ENCODE peak calls at places on chromosome 11, in nine cellular contexts. R is tibial nerve, U is HFF-Myc, J is prostate gland, I is fibroblast of lung, L is HCT116, Y is iPS DF 6.9, X is cardiac fibroblast, D is heart left ventricle. Z is an unnamed sample.

GRCh38 chr11:64251986-64252837 is 882 bp downstream of the PLCB3 start:
- DNase-seq in R (no peak), U (no peak), J (peak), I (peak), L (no peak), Y (no peak), X (peak), D (peak), Z (peak)

GRCh38 chr11:18728658-18729057 is 2.7 kb upstream of the IGSF22 start:
- DNase-seq in R (no peak), U (no peak), J (no peak), I (no peak), L (no peak), Y (no peak), X (no peak), D (no peak), Z (no peak)

GRCh38 chr11:89545701-89546100 is 54.5 kb upstream of the NOX4 start:
- DNase-seq in R (no peak), U (no peak), J (no peak), I (no peak), L (no peak), Y (no peak), X (no peak), D (no peak), Z (no peak)

GRCh38 chr11:12577746-12578644 is 96.2 kb upstream of the TEAD1 start:
- DNase-seq in R (no peak), U (no peak), J (no peak), I (peak), L (no peak), Y (no peak), X (no peak), D (no peak), Z (no peak)

GRCh38 chr11:100774859-100775258 is 87.8 kb downstream of the ARHGAP42 start:
- DNase-seq in R (no peak), U (no peak), J (no peak), I (no peak), L (no peak), Y (no peak), X (no peak), D (no peak), Z (no peak)

GRCh38 chr11:2892215-2893020 is 6.8 kb upstream of the CDKN1C start:
- DNase-seq in R (no peak), U (no peak), J (no peak), I (peak), L (no peak), Y (no peak), X (peak), D (peak), Z (no peak)

GRCh38 chr11:100004541-100004940 is 682.5 kb upstream of the ARHGAP42 start:
- DNase-seq in R (no peak), U (no peak), J (no peak), I (no peak), L (no peak), Y (no peak), X (no peak), D (no peak), Z (no peak)

GRCh38 chr11:69609351-69609750 is 31.6 kb upstream of the CCND1 start:
- DNase-seq in R (no peak), U (no peak), J (no peak), I (peak), L (no peak), Y (no peak), X (no peak), D (no peak), Z (no peak)

GRCh38 chr11:123062158-123062891 is 389 bp upstream of the HSPA8 start:
- DNase-seq in R (peak), U (peak), J (peak), I (peak), L (peak), Y (peak), X (peak), D (peak), Z (peak)

GRCh38 chr11:62556102-62556871 is 9.7 kb upstream of the AHNAK start:
- DNase-seq in R (peak), U (peak), J (peak), I (peak), L (peak), Y (no peak), X (peak), D (peak), Z (peak)

GRCh38 chr11:5092821-5093585 is 23.6 kb downstream of the OR52E1 start:
- DNase-seq in R (no peak), U (peak), J (no peak), I (no peak), L (no peak), Y (no peak), X (no peak), D (no peak), Z (no peak)

GRCh38 chr11:30635401-30635989 is 49.3 kb upstream of the MPPED2 start:
- DNase-seq in R (no peak), U (no peak), J (no peak), I (peak), L (no peak), Y (peak), X (no peak), D (peak), Z (no peak)

GRCh38 chr11:12556155-12556554 is 118.1 kb upstream of the TEAD1 start:
- DNase-seq in R (peak), U (no peak), J (no peak), I (peak), L (no peak), Y (no peak), X (peak), D (no peak), Z (no peak)

GRCh38 chr11:36751251-36751839 is 153.3 kb upstream of the RAG2 start:
- DNase-seq in R (no peak), U (no peak), J (no peak), I (no peak), L (no peak), Y (no peak), X (no peak), D (no peak), Z (no peak)

GRCh38 chr11:62547691-62548281 is 1.2 kb upstream of the AHNAK start:
- DNase-seq in R (no peak), U (no peak), J (peak), I (peak), L (no peak), Y (no peak), X (no peak), D (peak), Z (no peak)

DNA sequence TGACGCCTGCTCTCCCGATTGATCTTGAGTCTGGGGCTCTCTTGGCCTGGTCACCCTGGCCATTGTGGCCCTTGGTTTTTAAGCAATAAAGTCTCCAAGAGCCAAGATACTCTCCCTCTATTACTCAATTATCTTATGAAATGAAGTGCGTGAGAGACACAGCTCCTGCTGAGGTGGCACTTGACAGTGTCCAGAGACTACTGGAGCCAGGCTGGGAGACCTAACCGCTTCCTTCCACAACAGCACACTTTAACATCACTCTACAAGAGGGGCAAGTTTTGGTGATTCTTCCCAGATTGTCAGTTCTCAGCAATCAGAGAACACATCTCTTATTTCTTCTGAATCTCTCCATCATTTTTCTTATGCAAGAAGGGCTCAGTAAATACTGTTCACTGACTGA is 968.2 kb downstream of the OPCML start:
- DNase-seq in R (no peak), U (no peak), J (no peak), I (no peak), L (no peak), Y (no peak), X (no peak), D (no peak), Z (no peak)
- H3K4me3 ChIP-seq in R (no peak), U (no peak), J (no peak), I (no peak), L (no peak), Y (no peak), X (no peak), D (no peak), Z (no peak)

GRCh38 chr11:127000991-127001390 is 421 bp upstream of the KIRREL3 start:
- DNase-seq in R (no peak), U (no peak), J (no peak), I (peak), L (no peak), Y (no peak), X (no peak), D (no peak), Z (no peak)
- H3K4me3 ChIP-seq in R (no peak), U (peak), J (no peak), I (peak), L (no peak), Y (no peak), X (no peak), D (peak), Z (peak)

DNA sequence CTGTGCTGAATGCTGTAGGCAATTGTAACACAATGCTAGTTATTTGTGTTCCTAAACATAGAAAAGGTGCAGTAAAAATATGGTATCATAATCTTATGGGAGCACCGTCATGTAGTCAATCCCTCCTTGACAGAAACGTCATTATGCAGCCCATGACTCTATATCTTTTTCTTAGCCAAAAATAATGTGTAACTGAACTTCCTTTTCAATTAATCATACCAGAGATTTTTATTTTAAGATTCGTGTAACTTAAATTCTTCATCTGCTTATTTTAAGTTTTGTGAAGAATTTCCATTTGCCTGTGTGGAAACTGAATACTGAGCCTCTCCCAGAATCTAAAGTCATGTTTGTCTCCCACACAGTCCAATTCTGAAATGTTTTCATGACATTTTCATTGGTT is 699.2 kb downstream of the KCNA4 start:
- DNase-seq in R (no peak), U (no peak), J (no peak), I (peak), L (no peak), Y (no peak), X (peak), D (no peak), Z (no peak)
- H3K4me3 ChIP-seq in R (no peak), U (no peak), J (no peak), I (no peak), L (no peak), Y (no peak), X (no peak), D (no peak), Z (no peak)

GRCh38 chr11:9760180-9760550 is 96.3 kb downstream of the SWAP70 start:
- DNase-seq in R (peak), U (no peak), J (peak), I (peak), L (no peak), Y (no peak), X (peak), D (peak), Z (no peak)
- H3K4me3 ChIP-seq in R (no peak), U (no peak), J (no peak), I (no peak), L (no peak), Y (no peak), X (no peak), D (no peak), Z (no peak)

Z was measured in SJSA1.